ENCODE peak calls at places on chromosomes 3 and 15, in six cellular contexts. One of them, this sample, is unnamed.

GRCh38 chr3:13795816-13796215 is 84.1 kb downstream of the WNT7A start:
- DNase-seq in astrocyte: no peak
- DNase-seq in fibroblast of pulmonary artery: no peak
- DNase-seq in GM13977: no peak
- DNase-seq in AG09319: no peak
- DNase-seq in GM06990: no peak
- DNase-seq in this sample: no peak

GRCh38 chr15:88834211-88834812 is 31.1 kb downstream of the ACAN start:
- DNase-seq in AG09319: peak
- DNase-seq in fibroblast of pulmonary artery: peak
- DNase-seq in GM06990: no peak
- DNase-seq in astrocyte: peak
- DNase-seq in GM13977: no peak
- DNase-seq in this sample: no peak

GRCh38 chr15:26294062-26294689 is 431.0 kb upstream of the ATP10A start:
- DNase-seq in GM13977: no peak
- DNase-seq in fibroblast of pulmonary artery: no peak
- DNase-seq in astrocyte: no peak
- DNase-seq in GM06990: no peak
- DNase-seq in AG09319: no peak
- DNase-seq in this sample: no peak

GRCh38 chr3:185205865-185206264 is 48.0 kb downstream of the EHHADH start:
- DNase-seq in GM06990: no peak
- DNase-seq in GM13977: no peak
- DNase-seq in fibroblast of pulmonary artery: no peak
- DNase-seq in AG09319: no peak
- DNase-seq in astrocyte: no peak
- DNase-seq in this sample: no peak

GRCh38 chr3:46670891-46671427 is 22.5 kb downstream of the ALS2CL start:
- DNase-seq in GM06990: no peak
- DNase-seq in AG09319: no peak
- DNase-seq in GM13977: no peak
- DNase-seq in astrocyte: no peak
- DNase-seq in fibroblast of pulmonary artery: no peak
- DNase-seq in this sample: no peak

GRCh38 chr3:62667714-62668113 is 207.5 kb downstream of the CADPS start:
- DNase-seq in fibroblast of pulmonary artery: no peak
- DNase-seq in AG09319: no peak
- DNase-seq in GM06990: peak
- DNase-seq in GM13977: no peak
- DNase-seq in astrocyte: no peak
- DNase-seq in this sample: no peak

GRCh38 chr3:40978442-40978841 is 220.9 kb upstream of the CTNNB1 start:
- DNase-seq in astrocyte: no peak
- DNase-seq in GM13977: no peak
- DNase-seq in AG09319: no peak
- DNase-seq in GM06990: no peak
- DNase-seq in fibroblast of pulmonary artery: no peak
- DNase-seq in this sample: no peak

GRCh38 chr3:143119009-143119914 is at the start of gene CHST2:
- DNase-seq in GM06990: peak
- DNase-seq in AG09319: peak
- DNase-seq in fibroblast of pulmonary artery: peak
- DNase-seq in GM13977: peak
- DNase-seq in astrocyte: peak
- DNase-seq in this sample: peak

GRCh38 chr15:62706361-62706760 is 336.2 kb upstream of the TPM1 start:
- DNase-seq in AG09319: peak
- DNase-seq in GM13977: no peak
- DNase-seq in astrocyte: no peak
- DNase-seq in GM06990: no peak
- DNase-seq in fibroblast of pulmonary artery: peak
- DNase-seq in this sample: no peak

GRCh38 chr15:67143646-67144045 is 78.2 kb downstream of the SMAD3 start:
- DNase-seq in astrocyte: no peak
- DNase-seq in GM06990: no peak
- DNase-seq in GM13977: no peak
- DNase-seq in AG09319: no peak
- DNase-seq in fibroblast of pulmonary artery: no peak
- DNase-seq in this sample: no peak

GRCh38 chr3:104952587-104952986 is 414.1 kb upstream of the ALCAM start:
- DNase-seq in GM13977: no peak
- DNase-seq in GM06990: no peak
- DNase-seq in fibroblast of pulmonary artery: peak
- DNase-seq in AG09319: peak
- DNase-seq in astrocyte: peak
- DNase-seq in this sample: no peak

GRCh38 chr15:49286649-49287394 is 116.8 kb downstream of the GALK2 start:
- DNase-seq in AG09319: no peak
- DNase-seq in fibroblast of pulmonary artery: peak
- DNase-seq in astrocyte: peak
- DNase-seq in GM13977: no peak
- DNase-seq in GM06990: no peak
- DNase-seq in this sample: no peak

GRCh38 chr3:153513236-153513635 is 351.2 kb downstream of the RAP2B start:
- DNase-seq in GM06990: no peak
- DNase-seq in GM13977: no peak
- DNase-seq in astrocyte: no peak
- DNase-seq in fibroblast of pulmonary artery: peak
- DNase-seq in AG09319: no peak
- DNase-seq in this sample: no peak

GRCh38 chr15:52295421-52295991 is at the start of gene MYO5C:
- DNase-seq in GM13977: no peak
- DNase-seq in AG09319: no peak
- DNase-seq in astrocyte: peak
- DNase-seq in GM06990: no peak
- DNase-seq in fibroblast of pulmonary artery: peak
- DNase-seq in this sample: peak

GRCh38 chr3:25554376-25554775 is 110.3 kb downstream of the TOP2B start:
- DNase-seq in GM13977: no peak
- DNase-seq in astrocyte: peak
- DNase-seq in AG09319: no peak
- DNase-seq in fibroblast of pulmonary artery: no peak
- DNase-seq in GM06990: no peak
- DNase-seq in this sample: no peak

GRCh38 chr3:52176188-52176752 is 21.7 kb upstream of the ALAS1 start:
- DNase-seq in AG09319: no peak
- DNase-seq in GM13977: no peak
- DNase-seq in fibroblast of pulmonary artery: no peak
- DNase-seq in astrocyte: no peak
- DNase-seq in GM06990: no peak
- DNase-seq in this sample: no peak

GRCh38 chr3:9244495-9245183 is 4.8 kb downstream of the SRGAP3 start:
- DNase-seq in GM06990: no peak
- DNase-seq in astrocyte: no peak
- DNase-seq in fibroblast of pulmonary artery: no peak
- DNase-seq in GM13977: no peak
- DNase-seq in AG09319: no peak
- DNase-seq in this sample: no peak

GRCh38 chr3:23885210-23885609 is 31.6 kb downstream of the NKIRAS1 start:
- DNase-seq in AG09319: no peak
- DNase-seq in GM06990: no peak
- DNase-seq in fibroblast of pulmonary artery: no peak
- DNase-seq in GM13977: no peak
- DNase-seq in astrocyte: no peak
- DNase-seq in this sample: no peak

GRCh38 chr15:91530279-91530678 is 323.2 kb upstream of the SLCO3A1 start:
- DNase-seq in GM13977: no peak
- DNase-seq in astrocyte: no peak
- DNase-seq in fibroblast of pulmonary artery: no peak
- DNase-seq in AG09319: no peak
- DNase-seq in GM06990: no peak
- DNase-seq in this sample: no peak

GRCh38 chr3:20071182-20071581 is 30.9 kb downstream of the KAT2B start:
- DNase-seq in fibroblast of pulmonary artery: no peak
- DNase-seq in AG09319: no peak
- DNase-seq in GM06990: no peak
- DNase-seq in astrocyte: no peak
- DNase-seq in GM13977: no peak
- DNase-seq in this sample: no peak

GRCh38 chr3:16865335-16865734 is 19.4 kb upstream of the PLCL2 start:
- DNase-seq in fibroblast of pulmonary artery: no peak
- DNase-seq in AG09319: no peak
- DNase-seq in astrocyte: peak
- DNase-seq in GM13977: no peak
- DNase-seq in GM06990: no peak
- DNase-seq in this sample: no peak

GRCh38 chr3:125163739-125164601 is 48.6 kb downstream of the SLC12A8 start:
- DNase-seq in GM06990: no peak
- DNase-seq in astrocyte: no peak
- DNase-seq in AG09319: no peak
- DNase-seq in GM13977: no peak
- DNase-seq in fibroblast of pulmonary artery: no peak
- DNase-seq in this sample: no peak

GRCh38 chr3:106963446-106963845 is 413.8 kb upstream of the CCDC54 start:
- DNase-seq in GM13977: no peak
- DNase-seq in astrocyte: peak
- DNase-seq in GM06990: no peak
- DNase-seq in AG09319: peak
- DNase-seq in fibroblast of pulmonary artery: peak
- DNase-seq in this sample: no peak

GRCh38 chr3:71581451-71581980 is 2.0 kb downstream of the FOXP1 start:
- DNase-seq in astrocyte: no peak
- DNase-seq in GM06990: no peak
- DNase-seq in GM13977: no peak
- DNase-seq in fibroblast of pulmonary artery: no peak
- DNase-seq in AG09319: no peak
- DNase-seq in this sample: peak

GRCh38 chr3:152444029-152444641 is 175.4 kb downstream of the MBNL1 start:
- DNase-seq in AG09319: peak
- DNase-seq in GM06990: peak
- DNase-seq in fibroblast of pulmonary artery: peak
- DNase-seq in astrocyte: peak
- DNase-seq in GM13977: peak
- DNase-seq in this sample: no peak

GRCh38 chr15:71807125-71807629 is 3.2 kb upstream of the NR2E3 start:
- DNase-seq in GM06990: no peak
- DNase-seq in astrocyte: peak
- DNase-seq in GM13977: no peak
- DNase-seq in fibroblast of pulmonary artery: no peak
- DNase-seq in AG09319: no peak
- DNase-seq in this sample: no peak

DNA sequence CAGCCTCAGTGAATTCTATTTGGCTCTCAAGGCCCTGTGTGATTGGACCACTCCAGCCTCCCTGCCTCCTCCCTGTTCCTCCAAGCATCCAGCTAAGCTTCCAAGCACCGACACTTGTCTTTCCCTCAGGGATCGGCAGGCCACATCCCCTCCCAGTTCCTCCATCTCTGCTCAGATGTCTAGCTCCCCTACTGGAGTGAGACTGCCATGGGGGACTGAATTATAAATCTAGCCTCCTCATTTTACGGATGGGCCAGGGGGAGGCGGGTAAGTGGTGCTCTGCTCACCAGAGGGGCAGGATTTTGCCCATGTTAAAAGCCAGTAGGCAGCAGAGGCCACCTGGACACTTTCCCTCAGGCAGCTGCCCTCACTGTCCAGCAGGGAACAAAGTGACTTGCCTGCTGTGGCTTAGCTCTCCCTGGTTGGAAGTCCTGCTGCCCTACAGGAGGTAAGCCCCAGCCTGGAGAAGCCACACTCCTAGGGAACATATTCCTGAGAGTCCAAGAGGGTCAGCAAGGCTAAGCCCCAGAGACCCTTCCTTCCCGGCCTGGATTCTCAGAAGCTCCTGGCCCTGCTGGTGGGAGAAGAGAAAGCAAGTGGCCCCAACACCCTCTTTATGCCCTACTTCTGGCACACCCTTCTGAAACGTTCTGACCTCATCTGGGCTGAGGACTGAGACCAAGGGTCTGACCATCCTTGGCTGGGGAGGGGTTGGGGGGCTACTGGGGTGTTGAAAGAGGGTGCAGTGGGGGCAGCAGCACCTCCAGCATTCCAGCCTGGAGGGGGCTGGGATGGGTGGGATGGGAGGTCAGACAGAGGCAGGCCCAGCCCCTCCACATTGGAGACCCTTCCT is 9.1 kb upstream of the HHATL start:
- DNase-seq in GM06990: no peak
- DNase-seq in fibroblast of pulmonary artery: no peak
- DNase-seq in AG09319: no peak
- DNase-seq in GM13977: no peak
- DNase-seq in astrocyte: no peak
- DNase-seq in this sample: peak
- TF ChIP-seq CTCF in GM06990: no peak
- TF ChIP-seq CTCF in fibroblast of pulmonary artery: no peak
- TF ChIP-seq CTCF in AG09319: no peak
- TF ChIP-seq CTCF in GM13977: no peak
- TF ChIP-seq CTCF in astrocyte: peak
- TF ChIP-seq CTCF in this sample: no peak

DNA sequence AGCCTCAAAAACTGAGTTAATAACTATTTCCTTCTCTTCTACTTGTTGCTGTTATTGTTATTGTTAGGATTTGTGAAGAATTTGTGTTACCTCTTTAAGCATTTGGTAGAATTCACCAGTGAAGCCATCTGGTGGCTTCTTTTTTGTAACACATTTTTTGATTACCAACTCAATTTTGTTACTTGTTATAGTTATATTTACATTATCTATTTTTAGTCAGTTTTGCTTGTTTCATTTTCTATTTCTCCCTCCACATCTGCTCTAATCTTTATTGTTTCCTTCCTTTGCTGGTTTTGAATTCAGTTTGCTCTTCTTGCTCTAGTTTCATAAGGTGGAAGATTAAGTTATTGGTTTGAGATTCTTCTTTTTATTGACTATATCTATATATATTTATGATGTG is 3.7 kb upstream of the SLC9C1 start:
- DNase-seq in fibroblast of pulmonary artery: no peak
- DNase-seq in AG09319: no peak
- DNase-seq in astrocyte: no peak
- DNase-seq in GM13977: no peak
- DNase-seq in GM06990: no peak
- DNase-seq in this sample: no peak
- TF ChIP-seq CTCF in fibroblast of pulmonary artery: no peak
- TF ChIP-seq CTCF in AG09319: no peak
- TF ChIP-seq CTCF in astrocyte: no peak
- TF ChIP-seq CTCF in GM13977: peak
- TF ChIP-seq CTCF in GM06990: no peak
- TF ChIP-seq CTCF in this sample: no peak

DNA sequence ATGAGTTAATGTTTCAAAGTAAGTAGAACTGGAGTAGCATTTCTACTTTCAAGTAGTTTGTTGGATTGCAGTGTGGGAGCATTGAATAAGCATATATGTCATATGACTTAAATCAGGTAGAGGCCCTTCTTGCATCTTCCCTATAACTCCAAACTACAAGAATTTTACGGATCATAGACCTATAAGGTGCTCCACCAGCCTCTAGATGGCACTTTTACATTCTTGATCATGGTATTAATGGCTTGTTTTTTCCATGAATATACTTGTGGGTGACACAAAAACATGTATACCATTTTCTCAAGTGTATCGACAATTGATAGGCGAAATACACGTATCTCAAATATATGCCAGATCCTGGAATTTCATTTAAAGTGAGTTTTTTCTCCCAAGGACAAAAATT is 311.1 kb downstream of the ZPLD1 start:
- DNase-seq in AG09319: no peak
- DNase-seq in GM13977: no peak
- DNase-seq in fibroblast of pulmonary artery: peak
- DNase-seq in GM06990: no peak
- DNase-seq in astrocyte: peak
- DNase-seq in this sample: no peak
- TF ChIP-seq CTCF in AG09319: no peak
- TF ChIP-seq CTCF in GM13977: no peak
- TF ChIP-seq CTCF in fibroblast of pulmonary artery: no peak
- TF ChIP-seq CTCF in GM06990: no peak
- TF ChIP-seq CTCF in astrocyte: peak
- TF ChIP-seq CTCF in this sample: no peak

GRCh38 chr15:58492661-58493397 is 61.0 kb downstream of the LIPC start:
- DNase-seq in fibroblast of pulmonary artery: no peak
- DNase-seq in GM13977: no peak
- DNase-seq in AG09319: no peak
- DNase-seq in GM06990: no peak
- DNase-seq in astrocyte: no peak
- DNase-seq in this sample: no peak
- TF ChIP-seq CTCF in fibroblast of pulmonary artery: no peak
- TF ChIP-seq CTCF in GM13977: no peak
- TF ChIP-seq CTCF in AG09319: no peak
- TF ChIP-seq CTCF in GM06990: no peak
- TF ChIP-seq CTCF in astrocyte: no peak
- TF ChIP-seq CTCF in this sample: no peak